ENCODE peak calls at places on chromosomes 3 and 15, in five cellular contexts. P is endothelial cell, L is activated T-helper 1 cell treated with Interleukin-2 at 50 U/mL for 16 hours, R is brain microvascular endothelial cell, S is fibroblast of villous mesenchyme. B is an unnamed sample.

GRCh38 chr3:138694287-138695007 is 85.9 kb downstream of the FAIM start:
- DNase-seq in P (no peak), L (no peak), R (peak), S (peak), B (no peak)

GRCh38 chr15:42059661-42060476 is 34.5 kb downstream of the PLA2G4D start:
- DNase-seq in P (peak), L (peak), R (peak), S (peak), B (no peak)

GRCh38 chr3:95240395-95240794 is 1177.5 kb downstream of the NSUN3 start:
- DNase-seq in P (no peak), L (no peak), R (no peak), S (no peak), B (no peak)

GRCh38 chr3:14549256-14549931 is 9.3 kb upstream of the GRIP2 start:
- DNase-seq in P (no peak), L (no peak), R (peak), S (peak), B (peak)

GRCh38 chr3:152574461-152575079 is 260.4 kb upstream of the P2RY1 start:
- DNase-seq in P (peak), L (no peak), R (peak), S (peak), B (no peak)

GRCh38 chr15:28881170-28881569 is 4.6 kb upstream of the APBA2 start:
- DNase-seq in P (no peak), L (no peak), R (no peak), S (peak), B (no peak)

GRCh38 chr15:31438601-31439265 is 112.1 kb downstream of the KLF13 start:
- DNase-seq in P (no peak), L (no peak), R (no peak), S (no peak), B (no peak)

GRCh38 chr15:92117301-92117731 is 263.8 kb downstream of the SLCO3A1 start:
- DNase-seq in P (no peak), L (no peak), R (no peak), S (peak), B (no peak)

GRCh38 chr3:76859596-76859995 is 180.3 kb upstream of the ROBO2 start:
- DNase-seq in P (no peak), L (no peak), R (peak), S (no peak), B (no peak)

GRCh38 chr3:181487236-181487978 is 224.3 kb upstream of the SOX2 start:
- DNase-seq in P (no peak), L (no peak), R (no peak), S (no peak), B (no peak)

GRCh38 chr3:178001670-178002101 is 534.5 kb upstream of the KCNMB2 start:
- DNase-seq in P (no peak), L (no peak), R (no peak), S (peak), B (no peak)

GRCh38 chr3:99114565-99115291 is 213.2 kb upstream of the DCBLD2 start:
- DNase-seq in P (peak), L (no peak), R (peak), S (peak), B (no peak)

GRCh38 chr3:154040283-154040682 is 80.9 kb upstream of the ARHGEF26 start:
- DNase-seq in P (no peak), L (no peak), R (peak), S (peak), B (no peak)

GRCh38 chr15:23472678-23473077 is 25.6 kb upstream of the GOLGA6L2 start:
- DNase-seq in P (no peak), L (no peak), R (no peak), S (no peak), B (no peak)